ENCODE peak calls at places on chromosomes 5 and 9, in eight cellular contexts. One of them, this sample, is unnamed.

GRCh38 chr9:81690251-81690851 is 1.0 kb upstream of the TLE1 start:
- DNase-seq in fibroblast of the aortic adventitia: no peak
- DNase-seq in epithelial cell of esophagus: peak
- DNase-seq in A549: peak
- DNase-seq in ovary: peak
- DNase-seq in AG09309: no peak
- DNase-seq in adrenal gland: peak
- DNase-seq in cardiac fibroblast: no peak
- DNase-seq in this sample: no peak

GRCh38 chr5:129852747-129853352 is 51.4 kb upstream of the CHSY3 start:
- DNase-seq in fibroblast of the aortic adventitia: peak
- DNase-seq in epithelial cell of esophagus: peak
- DNase-seq in A549: peak
- DNase-seq in ovary: peak
- DNase-seq in AG09309: peak
- DNase-seq in adrenal gland: peak
- DNase-seq in cardiac fibroblast: peak
- DNase-seq in this sample: peak

GRCh38 chr9:79570449-79571308 is 1.1 kb upstream of the TLE4 start:
- DNase-seq in fibroblast of the aortic adventitia: peak
- DNase-seq in epithelial cell of esophagus: peak
- DNase-seq in A549: peak
- DNase-seq in ovary: peak
- DNase-seq in AG09309: no peak
- DNase-seq in adrenal gland: peak
- DNase-seq in cardiac fibroblast: peak
- DNase-seq in this sample: peak

GRCh38 chr9:82140471-82140870 is 151.9 kb downstream of the SPATA31D1 start:
- DNase-seq in fibroblast of the aortic adventitia: peak
- DNase-seq in epithelial cell of esophagus: peak
- DNase-seq in A549: no peak
- DNase-seq in ovary: no peak
- DNase-seq in AG09309: no peak
- DNase-seq in adrenal gland: peak
- DNase-seq in cardiac fibroblast: no peak
- DNase-seq in this sample: no peak

GRCh38 chr9:83649080-83649479 is 26.1 kb downstream of the IDNK start:
- DNase-seq in fibroblast of the aortic adventitia: peak
- DNase-seq in epithelial cell of esophagus: peak
- DNase-seq in A549: peak
- DNase-seq in ovary: peak
- DNase-seq in AG09309: no peak
- DNase-seq in adrenal gland: peak
- DNase-seq in cardiac fibroblast: peak
- DNase-seq in this sample: no peak

GRCh38 chr5:766666-767431 is 17.7 kb downstream of the ZDHHC11B start:
- DNase-seq in fibroblast of the aortic adventitia: no peak
- DNase-seq in epithelial cell of esophagus: no peak
- DNase-seq in A549: no peak
- DNase-seq in ovary: no peak
- DNase-seq in AG09309: no peak
- DNase-seq in adrenal gland: no peak
- DNase-seq in cardiac fibroblast: no peak
- DNase-seq in this sample: no peak

GRCh38 chr5:128671861-128672414 is 133.9 kb upstream of the FBN2 start:
- DNase-seq in fibroblast of the aortic adventitia: peak
- DNase-seq in epithelial cell of esophagus: no peak
- DNase-seq in A549: no peak
- DNase-seq in ovary: no peak
- DNase-seq in AG09309: no peak
- DNase-seq in adrenal gland: no peak
- DNase-seq in cardiac fibroblast: no peak
- DNase-seq in this sample: no peak

GRCh38 chr9:27247756-27248155 is 49.2 kb downstream of the EQTN start:
- DNase-seq in fibroblast of the aortic adventitia: peak
- DNase-seq in epithelial cell of esophagus: peak
- DNase-seq in A549: peak
- DNase-seq in ovary: no peak
- DNase-seq in AG09309: peak
- DNase-seq in adrenal gland: peak
- DNase-seq in cardiac fibroblast: peak
- DNase-seq in this sample: no peak

GRCh38 chr9:109001275-109001676 is 12.0 kb downstream of the CTNNAL1 start:
- DNase-seq in fibroblast of the aortic adventitia: peak
- DNase-seq in epithelial cell of esophagus: peak
- DNase-seq in A549: peak
- DNase-seq in ovary: no peak
- DNase-seq in AG09309: peak
- DNase-seq in adrenal gland: no peak
- DNase-seq in cardiac fibroblast: peak
- DNase-seq in this sample: peak

GRCh38 chr5:15472116-15472515 is 27.9 kb upstream of the FBXL7 start:
- DNase-seq in fibroblast of the aortic adventitia: no peak
- DNase-seq in epithelial cell of esophagus: no peak
- DNase-seq in A549: no peak
- DNase-seq in ovary: no peak
- DNase-seq in AG09309: no peak
- DNase-seq in adrenal gland: no peak
- DNase-seq in cardiac fibroblast: no peak
- DNase-seq in this sample: no peak
- TF ChIP-seq CTCF in fibroblast of the aortic adventitia: no peak
- TF ChIP-seq CTCF in epithelial cell of esophagus: no peak
- TF ChIP-seq CTCF in A549: no peak
- TF ChIP-seq CTCF in ovary: no peak
- TF ChIP-seq CTCF in AG09309: peak
- TF ChIP-seq CTCF in adrenal gland: no peak
- TF ChIP-seq CTCF in cardiac fibroblast: no peak
- TF ChIP-seq CTCF in this sample: no peak

GRCh38 chr9:17519761-17520160 is 59.1 kb upstream of the SH3GL2 start:
- DNase-seq in fibroblast of the aortic adventitia: peak
- DNase-seq in epithelial cell of esophagus: no peak
- DNase-seq in A549: no peak
- DNase-seq in ovary: no peak
- DNase-seq in AG09309: no peak
- DNase-seq in adrenal gland: no peak
- DNase-seq in cardiac fibroblast: peak
- DNase-seq in this sample: no peak

GRCh38 chr9:17521456-17521855 is 57.4 kb upstream of the SH3GL2 start:
- DNase-seq in fibroblast of the aortic adventitia: no peak
- DNase-seq in epithelial cell of esophagus: no peak
- DNase-seq in A549: no peak
- DNase-seq in ovary: no peak
- DNase-seq in AG09309: no peak
- DNase-seq in adrenal gland: no peak
- DNase-seq in cardiac fibroblast: no peak
- DNase-seq in this sample: no peak

DNA sequence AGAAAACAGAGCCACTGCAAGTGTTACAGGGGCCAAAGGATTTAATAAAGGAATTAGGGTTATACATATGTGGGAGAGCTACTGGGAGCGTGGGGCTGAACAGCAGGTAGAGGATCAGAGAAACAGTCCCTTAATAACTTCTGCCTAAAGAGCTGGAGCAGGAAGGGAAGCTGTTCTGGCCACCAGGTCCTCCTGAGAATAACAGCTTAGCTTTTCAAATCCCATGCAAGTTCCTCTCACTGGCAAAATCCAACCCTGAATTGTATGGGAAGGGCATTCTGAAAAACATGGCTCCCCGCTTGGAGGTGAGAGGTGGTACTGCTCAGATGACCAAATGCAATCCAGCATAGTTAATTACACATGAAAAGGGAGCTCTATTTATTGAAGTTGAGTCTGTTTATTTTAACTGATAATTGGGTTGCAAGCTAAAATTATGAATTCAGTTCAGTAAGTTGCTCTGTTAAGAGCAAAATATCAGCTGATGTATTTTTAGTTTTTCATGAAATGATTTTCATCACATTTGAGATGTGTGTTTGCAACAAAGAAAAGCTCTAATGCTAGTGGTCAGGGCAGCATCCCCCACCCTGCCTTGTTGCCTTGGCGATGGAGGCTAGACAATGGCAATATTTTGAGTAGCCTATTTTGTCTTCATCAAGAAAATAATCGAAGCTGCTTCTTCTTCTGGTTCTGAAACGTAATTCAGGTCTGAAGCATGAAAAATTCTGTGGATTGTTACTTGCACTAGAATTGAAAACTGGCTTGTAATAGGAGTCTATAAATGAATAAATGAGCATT is 58.4 kb upstream of the SH3GL2 start:
- DNase-seq in fibroblast of the aortic adventitia: no peak
- DNase-seq in epithelial cell of esophagus: no peak
- DNase-seq in A549: no peak
- DNase-seq in ovary: no peak
- DNase-seq in AG09309: no peak
- DNase-seq in adrenal gland: no peak
- DNase-seq in cardiac fibroblast: no peak
- DNase-seq in this sample: no peak
- H3K4me3 ChIP-seq in fibroblast of the aortic adventitia: no peak
- H3K4me3 ChIP-seq in epithelial cell of esophagus: no peak
- H3K4me3 ChIP-seq in A549: no peak
- H3K4me3 ChIP-seq in ovary: no peak
- H3K4me3 ChIP-seq in AG09309: no peak
- H3K4me3 ChIP-seq in adrenal gland: no peak
- H3K4me3 ChIP-seq in cardiac fibroblast: no peak
- H3K4me3 ChIP-seq in this sample: no peak

GRCh38 chr9:18338042-18338441 is 135.9 kb upstream of the ADAMTSL1 start:
- DNase-seq in fibroblast of the aortic adventitia: no peak
- DNase-seq in epithelial cell of esophagus: no peak
- DNase-seq in A549: no peak
- DNase-seq in ovary: no peak
- DNase-seq in AG09309: no peak
- DNase-seq in adrenal gland: no peak
- DNase-seq in cardiac fibroblast: no peak
- DNase-seq in this sample: peak
- TF ChIP-seq CTCF in fibroblast of the aortic adventitia: no peak
- TF ChIP-seq CTCF in epithelial cell of esophagus: no peak
- TF ChIP-seq CTCF in A549: no peak
- TF ChIP-seq CTCF in ovary: no peak
- TF ChIP-seq CTCF in AG09309: no peak
- TF ChIP-seq CTCF in adrenal gland: no peak
- TF ChIP-seq CTCF in cardiac fibroblast: no peak
- TF ChIP-seq CTCF in this sample: no peak

GRCh38 chr5:141422742-141423291 is 2.0 kb downstream of the PCDHGA11 start:
- DNase-seq in fibroblast of the aortic adventitia: no peak
- DNase-seq in epithelial cell of esophagus: no peak
- DNase-seq in A549: no peak
- DNase-seq in ovary: no peak
- DNase-seq in AG09309: no peak
- DNase-seq in adrenal gland: no peak
- DNase-seq in cardiac fibroblast: no peak
- DNase-seq in this sample: no peak

GRCh38 chr5:141421489-141421855 is 621 bp downstream of the PCDHGA11 start:
- DNase-seq in fibroblast of the aortic adventitia: peak
- DNase-seq in epithelial cell of esophagus: no peak
- DNase-seq in A549: no peak
- DNase-seq in ovary: no peak
- DNase-seq in AG09309: no peak
- DNase-seq in adrenal gland: no peak
- DNase-seq in cardiac fibroblast: no peak
- DNase-seq in this sample: no peak

GRCh38 chr5:141419074-141419880 is 1.6 kb upstream of the PCDHGA11 start:
- DNase-seq in fibroblast of the aortic adventitia: no peak
- DNase-seq in epithelial cell of esophagus: no peak
- DNase-seq in A549: no peak
- DNase-seq in ovary: no peak
- DNase-seq in AG09309: no peak
- DNase-seq in adrenal gland: no peak
- DNase-seq in cardiac fibroblast: no peak
- DNase-seq in this sample: no peak

GRCh38 chr5:141420855-141421488 is at the start of gene PCDHGA11:
- DNase-seq in fibroblast of the aortic adventitia: peak
- DNase-seq in epithelial cell of esophagus: peak
- DNase-seq in A549: no peak
- DNase-seq in ovary: no peak
- DNase-seq in AG09309: no peak
- DNase-seq in adrenal gland: peak
- DNase-seq in cardiac fibroblast: peak
- DNase-seq in this sample: peak
- H3K4me3 ChIP-seq in fibroblast of the aortic adventitia: peak
- H3K4me3 ChIP-seq in epithelial cell of esophagus: peak
- H3K4me3 ChIP-seq in A549: no peak
- H3K4me3 ChIP-seq in ovary: no peak
- H3K4me3 ChIP-seq in AG09309: peak
- H3K4me3 ChIP-seq in adrenal gland: no peak
- H3K4me3 ChIP-seq in cardiac fibroblast: peak
- H3K4me3 ChIP-seq in this sample: peak

DNA sequence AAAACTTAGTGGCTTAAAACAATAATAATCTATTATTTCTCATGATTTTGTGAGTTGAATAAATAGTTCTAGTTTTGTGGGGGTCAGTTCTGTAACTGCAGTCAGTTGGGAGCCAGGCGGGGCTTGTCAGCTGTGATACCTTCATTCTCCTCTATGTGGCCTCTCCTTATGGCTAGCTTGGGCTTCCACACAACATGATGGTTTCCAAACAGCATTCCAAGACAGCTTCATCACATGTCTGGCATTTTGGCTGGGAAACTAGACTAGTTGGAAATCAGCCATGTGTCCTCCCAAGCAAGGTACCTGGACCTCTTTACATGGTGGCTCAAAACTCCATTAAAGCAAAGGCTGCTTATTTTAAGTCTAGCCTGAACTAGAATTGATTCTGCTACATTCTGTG is 61.4 kb upstream of the RANBP3L start:
- DNase-seq in fibroblast of the aortic adventitia: peak
- DNase-seq in epithelial cell of esophagus: peak
- DNase-seq in A549: peak
- DNase-seq in ovary: no peak
- DNase-seq in AG09309: no peak
- DNase-seq in adrenal gland: no peak
- DNase-seq in cardiac fibroblast: peak
- DNase-seq in this sample: peak
- TF ChIP-seq CTCF in fibroblast of the aortic adventitia: peak
- TF ChIP-seq CTCF in epithelial cell of esophagus: peak
- TF ChIP-seq CTCF in A549: no peak
- TF ChIP-seq CTCF in ovary: no peak
- TF ChIP-seq CTCF in AG09309: peak
- TF ChIP-seq CTCF in adrenal gland: no peak
- TF ChIP-seq CTCF in cardiac fibroblast: peak
- TF ChIP-seq CTCF in this sample: peak

GRCh38 chr5:160165137-160166068 is 46.2 kb upstream of the PWWP2A start:
- DNase-seq in fibroblast of the aortic adventitia: peak
- DNase-seq in epithelial cell of esophagus: peak
- DNase-seq in A549: peak
- DNase-seq in ovary: peak
- DNase-seq in AG09309: peak
- DNase-seq in adrenal gland: peak
- DNase-seq in cardiac fibroblast: peak
- DNase-seq in this sample: peak
- H3K4me3 ChIP-seq in fibroblast of the aortic adventitia: peak
- H3K4me3 ChIP-seq in epithelial cell of esophagus: no peak
- H3K4me3 ChIP-seq in A549: peak
- H3K4me3 ChIP-seq in ovary: no peak
- H3K4me3 ChIP-seq in AG09309: peak
- H3K4me3 ChIP-seq in adrenal gland: no peak
- H3K4me3 ChIP-seq in cardiac fibroblast: peak
- H3K4me3 ChIP-seq in this sample: no peak

DNA sequence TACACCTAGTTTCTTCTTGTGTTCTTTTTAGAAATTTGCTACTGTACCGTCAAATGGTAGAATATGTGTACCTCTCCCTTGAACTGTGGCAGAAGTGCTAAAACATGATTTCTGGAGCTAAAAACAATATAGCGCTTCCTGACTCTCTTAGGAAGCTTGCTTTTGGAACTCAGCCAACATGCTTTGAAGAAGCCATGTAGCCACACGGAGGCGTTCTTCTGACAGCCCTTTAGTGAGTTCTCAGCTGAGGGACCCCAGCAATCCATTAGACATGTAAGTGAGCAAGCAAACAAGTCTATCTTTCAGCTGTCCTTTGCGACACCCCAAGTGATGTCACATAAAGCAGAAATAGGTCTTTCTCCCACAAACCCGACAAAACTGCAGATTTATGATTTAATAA is 917.0 kb downstream of the CDH9 start:
- DNase-seq in fibroblast of the aortic adventitia: no peak
- DNase-seq in epithelial cell of esophagus: no peak
- DNase-seq in A549: no peak
- DNase-seq in ovary: no peak
- DNase-seq in AG09309: no peak
- DNase-seq in adrenal gland: peak
- DNase-seq in cardiac fibroblast: no peak
- DNase-seq in this sample: no peak
- TF ChIP-seq CTCF in fibroblast of the aortic adventitia: no peak
- TF ChIP-seq CTCF in epithelial cell of esophagus: no peak
- TF ChIP-seq CTCF in A549: no peak
- TF ChIP-seq CTCF in ovary: no peak
- TF ChIP-seq CTCF in AG09309: no peak
- TF ChIP-seq CTCF in adrenal gland: no peak
- TF ChIP-seq CTCF in cardiac fibroblast: no peak
- TF ChIP-seq CTCF in this sample: no peak

This sample was measured in astrocyte of the cerebellum.